ENCODE peak calls at places on chromosomes 12 and 14, in five cellular contexts. A is fibroblast of the aortic adventitia, O is nephron progenitor cell, Y is astrocyte of the spinal cord, P is RWPE2. H is an unnamed sample.

GRCh38 chr12:60180298-60180697 is 584.5 kb downstream of the SLC16A7 start:
- DNase-seq in A (no peak), O (no peak), Y (no peak), P (no peak), H (no peak)

GRCh38 chr14:93019367-93019843 is 96.3 kb downstream of the ITPK1 start:
- DNase-seq in A (no peak), O (no peak), Y (no peak), P (no peak), H (no peak)

GRCh38 chr12:6363330-6364036 is 11.9 kb downstream of the SCNN1A start:
- DNase-seq in A (no peak), O (peak), Y (peak), P (no peak), H (peak)

GRCh38 chr14:67056684-67057083 is 132.6 kb upstream of the GARIN2 start:
- DNase-seq in A (no peak), O (no peak), Y (no peak), P (peak), H (no peak)

GRCh38 chr12:100229036-100229635 is 28.5 kb downstream of the ACTR6 start:
- DNase-seq in A (peak), O (no peak), Y (no peak), P (no peak), H (peak)

GRCh38 chr14:97267509-97267908 is 470.3 kb downstream of the VRK1 start:
- DNase-seq in A (no peak), O (no peak), Y (peak), P (no peak), H (no peak)

GRCh38 chr14:32366256-32366655 is 37.2 kb downstream of the AKAP6 start:
- DNase-seq in A (peak), O (peak), Y (peak), P (no peak), H (peak)

GRCh38 chr12:64943686-64944085 is 119.2 kb downstream of the TBC1D30 start:
- DNase-seq in A (peak), O (no peak), Y (peak), P (no peak), H (peak)

GRCh38 chr12:79347852-79348251 is 342.9 kb downstream of the PAWR start:
- DNase-seq in A (no peak), O (no peak), Y (no peak), P (no peak), H (no peak)

GRCh38 chr14:89252887-89253532 is 164.0 kb downstream of the FOXN3 start:
- DNase-seq in A (no peak), O (no peak), Y (no peak), P (no peak), H (peak)

GRCh38 chr14:60097974-60098373 is 6.3 kb downstream of the PCNX4 start:
- DNase-seq in A (no peak), O (no peak), Y (no peak), P (no peak), H (no peak)

GRCh38 chr14:33862261-33862802 is 88.5 kb downstream of the EGLN3 start:
- DNase-seq in A (no peak), O (no peak), Y (no peak), P (no peak), H (no peak)

GRCh38 chr12:107684029-107684790 is 1.4 kb upstream of the PWP1 start:
- DNase-seq in A (no peak), O (no peak), Y (peak), P (no peak), H (peak)

GRCh38 chr12:63961048-63961447 is 116.5 kb downstream of the SRGAP1 start:
- DNase-seq in A (no peak), O (no peak), Y (no peak), P (no peak), H (no peak)

GRCh38 chr12:46562625-46563228 is 190.2 kb upstream of the SLC38A2 start:
- DNase-seq in A (peak), O (no peak), Y (peak), P (no peak), H (peak)

GRCh38 chr14:23660290-23661226 is 24.4 kb downstream of the DHRS2 start:
- DNase-seq in A (no peak), O (no peak), Y (no peak), P (peak), H (no peak)

GRCh38 chr12:113891737-113892520 is 74.2 kb downstream of the RBM19 start:
- DNase-seq in A (no peak), O (no peak), Y (no peak), P (no peak), H (no peak)

GRCh38 chr14:80522936-80523335 is 311.6 kb upstream of the DIO2 start:
- DNase-seq in A (peak), O (no peak), Y (no peak), P (no peak), H (peak)

GRCh38 chr14:69339426-69339825 is 58.7 kb downstream of the ERH start:
- DNase-seq in A (no peak), O (no peak), Y (no peak), P (no peak), H (no peak)

GRCh38 chr14:98345186-98345585 is 926.8 kb downstream of the BCL11B start:
- DNase-seq in A (no peak), O (no peak), Y (peak), P (no peak), H (no peak)

GRCh38 chr12:121628536-121628935 is 2.2 kb downstream of the ORAI1 start:
- DNase-seq in A (peak), O (no peak), Y (no peak), P (no peak), H (no peak)

GRCh38 chr12:94445662-94446061 is 14.0 kb downstream of the CEP83 start:
- DNase-seq in A (no peak), O (no peak), Y (no peak), P (no peak), H (peak)

GRCh38 chr12:81255456-81255855 is 177.6 kb downstream of the ACSS3 start:
- DNase-seq in A (no peak), O (no peak), Y (no peak), P (no peak), H (no peak)

GRCh38 chr12:81261508-81262207 is 183.8 kb downstream of the ACSS3 start:
- DNase-seq in A (no peak), O (no peak), Y (no peak), P (no peak), H (no peak)

GRCh38 chr12:81255947-81256346 is 178.1 kb downstream of the ACSS3 start:
- DNase-seq in A (no peak), O (no peak), Y (no peak), P (no peak), H (no peak)

GRCh38 chr12:81259360-81259759 is 181.5 kb downstream of the ACSS3 start:
- DNase-seq in A (no peak), O (no peak), Y (no peak), P (no peak), H (no peak)

GRCh38 chr12:81257952-81258551 is 180.2 kb downstream of the ACSS3 start:
- DNase-seq in A (peak), O (no peak), Y (peak), P (no peak), H (peak)
- TF ChIP-seq CTCF in A (peak), O (peak), Y (peak), P (peak), H (peak)

GRCh38 chr12:2004113-2004929 is at the start of gene DCP1B:
- DNase-seq in A (peak), O (peak), Y (peak), P (peak), H (peak)
- TF ChIP-seq CTCF in A (peak), O (no peak), Y (no peak), P (no peak), H (no peak)

GRCh38 chr14:52399886-52400599 is 85.9 kb downstream of the PTGER2 start:
- DNase-seq in A (peak), O (no peak), Y (peak), P (no peak), H (no peak)
- TF ChIP-seq CTCF in A (peak), O (peak), Y (peak), P (peak), H (no peak)

GRCh38 chr14:45364565-45364964 is 111.6 kb upstream of the MIS18BP1 start:
- DNase-seq in A (no peak), O (no peak), Y (no peak), P (no peak), H (no peak)
- TF ChIP-seq CTCF in A (no peak), O (no peak), Y (no peak), P (no peak), H (no peak)

GRCh38 chr12:22231836-22232235 is 102.7 kb downstream of the ST8SIA1 start:
- DNase-seq in A (no peak), O (no peak), Y (peak), P (no peak), H (no peak)
- TF ChIP-seq CTCF in A (peak), O (no peak), Y (peak), P (no peak), H (peak)

GRCh38 chr14:31283568-31284252 is 76.1 kb upstream of the HECTD1 start:
- DNase-seq in A (peak), O (no peak), Y (no peak), P (no peak), H (no peak)

GRCh38 chr14:31291210-31291609 is 83.6 kb upstream of the HECTD1 start:
- DNase-seq in A (no peak), O (no peak), Y (peak), P (no peak), H (peak)

GRCh38 chr14:31287294-31287972 is 79.8 kb upstream of the HECTD1 start:
- DNase-seq in A (no peak), O (no peak), Y (no peak), P (no peak), H (no peak)

GRCh38 chr14:31283153-31283552 is 75.6 kb upstream of the HECTD1 start:
- DNase-seq in A (no peak), O (no peak), Y (no peak), P (no peak), H (no peak)

GRCh38 chr14:31286456-31287293 is 79.1 kb upstream of the HECTD1 start:
- DNase-seq in A (no peak), O (peak), Y (no peak), P (peak), H (no peak)
- TF ChIP-seq CTCF in A (peak), O (peak), Y (peak), P (peak), H (peak)

DNA sequence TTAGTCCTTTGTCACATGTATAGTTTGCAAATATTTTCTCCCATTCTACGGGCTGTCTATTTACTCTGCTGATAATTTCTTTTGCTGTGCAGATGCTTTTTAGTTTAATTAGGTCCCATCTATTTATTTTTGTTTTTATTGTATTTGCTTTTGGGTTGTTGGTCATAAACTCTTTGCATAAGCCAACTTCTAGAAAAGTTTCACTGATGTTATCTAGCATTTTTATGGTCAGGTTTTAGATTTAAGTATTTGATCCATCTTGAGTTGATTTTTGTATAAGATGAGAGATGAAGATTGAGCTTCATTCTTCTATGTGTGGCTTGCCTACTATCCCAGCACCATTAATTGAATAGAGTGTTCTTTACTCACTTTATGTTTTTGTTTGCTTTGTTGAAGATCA is 1008.4 kb upstream of the ATXN7L3B start:
- DNase-seq in A (no peak), O (no peak), Y (no peak), P (no peak), H (no peak)
- TF ChIP-seq CTCF in A (no peak), O (no peak), Y (no peak), P (no peak), H (no peak)

DNA sequence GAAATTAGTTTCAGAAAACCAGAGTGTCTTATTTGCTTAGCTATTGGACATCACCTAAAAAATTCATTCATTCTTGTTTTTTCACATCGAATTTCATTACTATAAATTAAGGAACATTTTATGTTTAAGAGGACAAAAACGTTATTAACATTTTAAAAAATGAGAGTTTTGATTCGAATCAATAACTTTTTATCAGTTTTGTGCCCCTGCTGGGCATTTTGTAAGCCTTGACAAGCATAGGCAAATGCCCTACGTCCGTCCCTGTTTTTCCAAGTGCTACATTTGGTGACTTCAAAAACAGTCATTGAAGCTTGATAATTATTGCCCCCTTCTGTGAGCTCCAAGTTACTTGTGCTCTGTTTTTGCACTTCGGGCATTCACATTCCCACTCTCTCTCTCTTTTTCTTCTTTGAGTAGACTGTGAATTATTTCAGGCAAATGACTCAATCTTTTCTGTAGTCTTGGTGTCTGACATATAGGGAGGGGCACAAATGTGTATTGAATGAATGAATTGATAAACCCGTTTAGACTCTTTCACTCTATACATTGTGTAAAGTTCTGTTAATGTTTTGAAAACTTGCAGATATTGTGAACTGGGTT is 1.2 kb downstream of the APAF1 start:
- DNase-seq in A (peak), O (no peak), Y (peak), P (no peak), H (peak)
- TF ChIP-seq CTCF in A (no peak), O (peak), Y (no peak), P (peak), H (peak)